ENCODE peak calls at places on chromosomes 11 and 22, in ten cellular contexts. E is endodermal cell; N is activated T-helper 1 cell treated with Interleukin-2 at 50 U/mL for 16 hours; O is NCI-H774; V is neural crest cell; P is kidney glomerular epithelial cell; D is epithelial cell of esophagus; B is CD4-positive, alpha-beta T cell; W is ACHN; Q is stimulated activated naive CD4-positive, alpha-beta T cell. I is an unnamed sample.

GRCh38 chr11:3146612-3147256 is 18.4 kb downstream of the OSBPL5 start:
- DNase-seq in E (no peak), N (no peak), O (no peak), V (no peak), P (no peak), D (peak), B (no peak), W (no peak), Q (no peak), I (no peak)

GRCh38 chr11:34284836-34285235 is 73.0 kb downstream of the ABTB2 start:
- DNase-seq in E (no peak), N (no peak), O (peak), V (no peak), P (no peak), D (no peak), B (no peak), W (no peak), Q (no peak), I (no peak)

GRCh38 chr11:46391578-46392420 is at the start of gene CHRM4:
- DNase-seq in E (peak), N (no peak), O (peak), V (peak), P (no peak), D (no peak), B (no peak), W (peak), Q (no peak), I (peak)

GRCh38 chr22:44336962-44337657 is 24.4 kb upstream of the SHISAL1 start:
- DNase-seq in E (no peak), N (no peak), O (no peak), V (no peak), P (no peak), D (peak), B (no peak), W (no peak), Q (no peak), I (no peak)

GRCh38 chr11:6855971-6856542 is 6.8 kb upstream of the OR10A2 start:
- DNase-seq in E (no peak), N (no peak), O (no peak), V (no peak), P (peak), D (peak), B (no peak), W (peak), Q (no peak), I (peak)

GRCh38 chr11:102831128-102831708 is 12.2 kb downstream of the MMP3 start:
- DNase-seq in E (peak), N (no peak), O (no peak), V (no peak), P (no peak), D (peak), B (no peak), W (no peak), Q (no peak), I (no peak)

GRCh38 chr11:120647681-120648080 is 136.1 kb downstream of the GRIK4 start:
- DNase-seq in E (no peak), N (no peak), O (no peak), V (no peak), P (no peak), D (no peak), B (no peak), W (no peak), Q (no peak), I (no peak)

GRCh38 chr11:35927067-35927466 is 16.8 kb upstream of the LDLRAD3 start:
- DNase-seq in E (peak), N (no peak), O (no peak), V (no peak), P (no peak), D (no peak), B (no peak), W (no peak), Q (no peak), I (no peak)

I was measured in OCI-M1.